ENCODE peak calls at places on chromosomes 4 and X, in five cellular contexts. L, C, G, Z and M are unnamed samples.

GRCh38 chrX:135707880-135708279 is 5.6 kb upstream of the CT45A1 start:
- DNase-seq in L (peak), C (peak), G (peak), Z (peak), M (peak)

GRCh38 chr4:189021831-189022230 is 882.6 kb downstream of the TRIML1 start:
- DNase-seq in L (peak), C (no peak), G (no peak), Z (no peak), M (no peak)

GRCh38 chrX:135476378-135476777 is 44.1 kb upstream of the INTS6L start:
- DNase-seq in L (no peak), C (no peak), G (no peak), Z (no peak), M (no peak)

GRCh38 chrX:38055170-38055847 is 49.0 kb downstream of the SYTL5 start:
- DNase-seq in L (no peak), C (no peak), G (no peak), Z (no peak), M (no peak)

GRCh38 chrX:119981286-119982070 is 37.9 kb upstream of the NKAP start:
- DNase-seq in L (peak), C (peak), G (peak), Z (peak), M (peak)

GRCh38 chr4:163748474-163748873 is 254.0 kb downstream of the TMA16 start:
- DNase-seq in L (peak), C (no peak), G (no peak), Z (no peak), M (no peak)

GRCh38 chr4:123102897-123103489 is 180.6 kb upstream of the NUDT6 start:
- DNase-seq in L (peak), C (peak), G (no peak), Z (peak), M (peak)

GRCh38 chr4:181685461-181685860 is 557.7 kb upstream of the TENM3 start:
- DNase-seq in L (no peak), C (no peak), G (no peak), Z (no peak), M (no peak)

GRCh38 chrX:49995021-49995731 is 72.8 kb downstream of the CLCN5 start:
- DNase-seq in L (peak), C (peak), G (no peak), Z (peak), M (no peak)

GRCh38 chrX:123171781-123172180 is 12.3 kb upstream of the GRIA3 start:
- DNase-seq in L (no peak), C (peak), G (no peak), Z (no peak), M (no peak)

GRCh38 chrX:22396408-22396807 is 123.7 kb downstream of the CBLL2 start:
- DNase-seq in L (no peak), C (no peak), G (no peak), Z (no peak), M (no peak)

GRCh38 chr4:170102426-170102825 is 12.7 kb upstream of the AADAT start:
- DNase-seq in L (no peak), C (no peak), G (no peak), Z (peak), M (no peak)

GRCh38 chrX:75603833-75604232 is 81.0 kb upstream of the ZDHHC15 start:
- DNase-seq in L (peak), C (peak), G (no peak), Z (peak), M (peak)

GRCh38 chr4:109127866-109128265 is 174.6 kb downstream of the COL25A1 start:
- DNase-seq in L (no peak), C (peak), G (no peak), Z (no peak), M (no peak)

GRCh38 chr4:157992038-157992706 is 180.7 kb downstream of the GASK1B start:
- DNase-seq in L (peak), C (peak), G (no peak), Z (peak), M (peak)

GRCh38 chrX:131944936-131945902 is 77.9 kb upstream of the STK26 start:
- DNase-seq in L (no peak), C (peak), G (no peak), Z (no peak), M (no peak)

GRCh38 chr4:40190880-40191815 is 5.7 kb upstream of the RHOH start:
- DNase-seq in L (peak), C (no peak), G (no peak), Z (peak), M (peak)

GRCh38 chrX:95903490-95903889 is 781.2 kb upstream of the DIAPH2 start:
- DNase-seq in L (no peak), C (peak), G (no peak), Z (no peak), M (peak)

DNA sequence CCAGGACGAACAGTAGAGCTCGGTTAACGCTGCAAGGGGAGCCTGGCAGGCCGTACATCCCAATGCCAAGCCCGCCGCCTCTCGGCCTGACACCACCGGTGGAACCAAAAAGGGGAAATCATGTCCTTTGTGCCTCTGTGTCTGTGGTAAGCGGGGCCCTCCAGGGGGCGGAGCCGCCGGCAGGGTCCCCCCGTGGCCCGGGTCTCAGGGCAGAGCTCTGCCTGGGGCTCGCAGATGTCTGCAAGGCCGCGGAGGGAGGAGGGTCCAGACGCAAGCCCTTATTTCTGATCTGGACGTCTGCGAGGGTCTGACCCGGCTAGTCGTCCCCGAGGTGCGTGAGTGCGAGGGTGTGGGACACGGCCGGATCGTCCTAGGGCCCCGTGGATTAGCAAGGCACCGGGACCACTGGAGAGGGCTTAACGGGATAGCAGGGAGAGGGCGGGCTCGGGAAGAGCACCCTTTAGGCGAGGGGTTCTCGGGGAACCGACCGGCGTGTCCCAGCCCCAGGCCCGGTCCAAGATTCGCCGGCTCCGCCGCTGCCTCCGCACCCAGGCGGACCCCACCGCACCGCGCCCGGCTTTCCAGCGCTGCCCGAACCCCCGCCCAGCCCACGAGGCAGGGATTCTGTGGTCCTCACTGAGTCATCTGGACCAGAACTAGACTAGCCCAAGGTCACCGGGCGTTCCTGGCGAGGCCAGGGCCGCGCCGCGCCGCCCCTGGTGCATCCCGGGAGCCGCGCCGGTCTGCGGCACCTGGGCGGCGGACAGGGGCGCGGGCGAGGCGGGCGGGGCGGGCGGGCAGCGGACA is 858 bp upstream of the FAM193A start:
- DNase-seq in L (peak), C (peak), G (peak), Z (peak), M (peak)
- TF ChIP-seq CTCF in L (no peak), C (no peak), G (no peak), Z (peak), M (peak)

DNA sequence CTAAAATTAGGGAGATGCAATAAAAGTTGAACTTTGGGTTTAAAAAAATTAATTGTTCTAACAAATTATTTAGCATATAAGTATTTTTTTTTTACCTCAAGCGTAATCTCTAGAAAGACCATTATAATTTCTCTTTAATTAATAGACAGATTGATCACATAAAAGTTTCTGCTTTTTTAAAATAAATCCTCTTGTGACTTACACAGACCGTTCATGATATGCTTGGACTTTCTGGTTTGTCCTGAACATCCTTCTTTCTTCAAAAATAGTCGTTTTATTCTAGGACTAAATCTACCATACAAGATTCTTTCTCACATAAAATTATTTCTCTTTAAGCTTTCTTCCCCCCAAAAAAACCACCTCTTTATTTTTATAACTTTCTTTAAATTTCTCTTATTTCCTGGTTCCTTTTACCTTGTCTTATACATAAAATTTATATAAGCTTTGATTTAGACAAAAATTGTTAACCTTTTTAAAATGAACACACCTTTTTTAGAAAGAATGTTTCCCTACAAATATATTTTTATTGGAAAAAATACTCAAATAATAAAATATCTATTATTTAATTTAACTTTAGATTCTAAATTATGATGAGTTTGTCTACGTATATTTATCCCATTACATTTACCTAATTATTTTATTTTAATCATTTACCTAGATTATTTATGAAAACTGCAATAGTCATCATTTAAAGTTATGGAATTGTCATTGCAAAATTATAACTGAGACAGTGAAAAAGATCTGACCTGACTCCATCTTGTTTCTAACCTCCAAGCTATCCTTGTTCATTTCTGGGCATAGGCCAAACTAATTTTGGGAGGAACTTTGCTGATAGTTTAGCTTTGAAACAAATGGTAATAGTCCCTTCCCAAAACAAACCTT is 37.6 kb downstream of the PGRMC2 start:
- DNase-seq in L (peak), C (peak), G (no peak), Z (no peak), M (peak)
- TF ChIP-seq MAX in L (no peak), C (no peak), G (no peak), Z (no peak), M (no peak)

DNA sequence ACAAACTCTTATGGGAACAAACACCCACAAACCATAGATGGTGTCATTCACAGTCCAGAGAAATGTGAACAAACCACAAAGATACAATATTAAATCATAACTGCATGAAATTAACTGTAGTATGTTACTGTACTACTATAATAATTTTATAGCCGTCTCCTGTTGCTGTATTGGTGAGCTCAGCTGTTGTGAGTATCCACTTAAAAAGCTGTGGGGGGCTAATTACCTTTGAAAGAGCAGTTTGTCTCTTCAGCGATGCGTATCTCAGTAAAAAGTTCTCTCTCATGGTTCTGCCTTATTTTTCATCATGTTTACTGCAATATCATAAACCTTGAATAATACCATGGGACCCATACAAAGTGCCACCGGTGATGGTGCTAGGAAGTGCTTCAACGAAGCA is 8.5 kb upstream of the MSMO1 start:
- DNase-seq in L (no peak), C (no peak), G (no peak), Z (no peak), M (no peak)
- TF ChIP-seq CTCF in L (no peak), C (no peak), G (no peak), Z (no peak), M (no peak)

GRCh38 chr4:56764775-56765174 is 56.7 kb downstream of the SPINK2 start:
- DNase-seq in L (no peak), C (no peak), G (no peak), Z (no peak), M (no peak)

GRCh38 chr4:56760194-56760593 is 61.3 kb downstream of the SPINK2 start:
- DNase-seq in L (no peak), C (no peak), G (no peak), Z (no peak), M (no peak)

GRCh38 chr4:56757821-56758400 is 63.6 kb downstream of the SPINK2 start:
- DNase-seq in L (peak), C (peak), G (peak), Z (peak), M (peak)

GRCh38 chr4:56764206-56764605 is 57.3 kb downstream of the SPINK2 start:
- DNase-seq in L (no peak), C (no peak), G (no peak), Z (no peak), M (no peak)

DNA sequence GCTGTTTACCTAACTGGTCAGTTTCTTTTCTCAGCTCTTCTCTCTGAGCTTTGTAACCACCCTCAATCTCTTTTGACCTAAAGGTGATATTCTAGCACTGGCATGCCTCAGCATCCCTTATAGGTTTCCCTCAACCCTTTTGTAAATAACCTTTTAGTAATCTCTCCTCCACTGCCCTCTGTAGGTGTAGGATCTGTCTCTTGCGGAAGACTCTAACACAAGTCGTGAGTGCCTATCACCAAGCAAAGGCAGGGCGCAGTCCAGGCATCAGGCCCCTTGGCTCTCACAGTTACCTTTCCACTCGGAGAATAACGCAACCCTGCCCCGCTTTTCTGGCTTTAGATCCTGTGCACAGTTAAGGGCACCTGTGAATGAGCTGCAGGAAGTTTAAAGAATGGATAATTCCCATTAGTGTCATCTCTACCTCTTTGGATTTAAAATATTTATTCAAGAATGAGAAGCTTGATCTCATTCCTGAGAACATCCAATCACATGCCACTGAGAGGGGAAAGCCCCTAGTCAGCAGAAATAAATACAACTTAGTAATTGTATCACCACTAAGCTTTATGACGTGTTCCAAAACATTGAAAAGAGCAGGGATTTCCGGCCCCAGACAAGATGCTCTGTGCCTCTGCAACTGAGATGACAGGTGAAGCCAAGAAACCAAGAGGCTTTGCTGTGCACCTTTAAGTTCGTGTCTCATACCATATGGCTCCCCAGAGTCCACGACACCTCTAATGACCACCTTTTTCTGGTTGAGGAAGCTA is 58.8 kb downstream of the SPINK2 start:
- DNase-seq in L (no peak), C (no peak), G (no peak), Z (no peak), M (no peak)
- TF ChIP-seq MAX in L (no peak), C (no peak), G (no peak), Z (no peak), M (no peak)

GRCh38 chr4:168832746-168833575 is 177.1 kb downstream of the CBR4 start:
- DNase-seq in L (no peak), C (no peak), G (peak), Z (no peak), M (no peak)
- TF ChIP-seq CTCF in L (peak), C (no peak), G (peak), Z (peak), M (no peak)